ENCODE peak calls at places on chromosomes 16 and 17, in ten cellular contexts. One of them, this sample, is unnamed.

GRCh38 chr16:31088459-31089183 is at the start of gene PRSS53:
- DNase-seq in epithelial cell of proximal tubule: no peak
- DNase-seq in spleen: peak
- DNase-seq in nephron progenitor cell: no peak
- DNase-seq in neural crest cell: no peak
- DNase-seq in ecto neural progenitor cell: no peak
- DNase-seq in left ventricle myocardium superior: no peak
- DNase-seq in CD4-positive, alpha-beta T cell: no peak
- DNase-seq in epithelial cell of esophagus: no peak
- DNase-seq in H1: no peak
- DNase-seq in this sample: no peak

GRCh38 chr17:7841622-7842379 is 7.8 kb downstream of the KDM6B start:
- DNase-seq in epithelial cell of proximal tubule: no peak
- DNase-seq in spleen: peak
- DNase-seq in nephron progenitor cell: peak
- DNase-seq in neural crest cell: peak
- DNase-seq in ecto neural progenitor cell: peak
- DNase-seq in left ventricle myocardium superior: peak
- DNase-seq in CD4-positive, alpha-beta T cell: peak
- DNase-seq in epithelial cell of esophagus: peak
- DNase-seq in H1: no peak
- DNase-seq in this sample: peak

GRCh38 chr17:4148611-4149308 is 5.8 kb downstream of the CYB5D2 start:
- DNase-seq in epithelial cell of proximal tubule: no peak
- DNase-seq in spleen: no peak
- DNase-seq in nephron progenitor cell: no peak
- DNase-seq in neural crest cell: no peak
- DNase-seq in ecto neural progenitor cell: no peak
- DNase-seq in left ventricle myocardium superior: no peak
- DNase-seq in CD4-positive, alpha-beta T cell: no peak
- DNase-seq in epithelial cell of esophagus: no peak
- DNase-seq in H1: no peak
- DNase-seq in this sample: no peak

GRCh38 chr17:58694826-58695225 is 2.4 kb downstream of the RAD51C start:
- DNase-seq in epithelial cell of proximal tubule: no peak
- DNase-seq in spleen: no peak
- DNase-seq in nephron progenitor cell: no peak
- DNase-seq in neural crest cell: no peak
- DNase-seq in ecto neural progenitor cell: no peak
- DNase-seq in left ventricle myocardium superior: no peak
- DNase-seq in CD4-positive, alpha-beta T cell: no peak
- DNase-seq in epithelial cell of esophagus: no peak
- DNase-seq in H1: no peak
- DNase-seq in this sample: no peak

GRCh38 chr16:50246299-50247122 is 19.8 kb upstream of the ADCY7 start:
- DNase-seq in epithelial cell of proximal tubule: no peak
- DNase-seq in spleen: peak
- DNase-seq in nephron progenitor cell: peak
- DNase-seq in neural crest cell: peak
- DNase-seq in ecto neural progenitor cell: peak
- DNase-seq in left ventricle myocardium superior: no peak
- DNase-seq in CD4-positive, alpha-beta T cell: no peak
- DNase-seq in epithelial cell of esophagus: no peak
- DNase-seq in H1: no peak
- DNase-seq in this sample: peak

GRCh38 chr17:8488931-8489330 is 53.2 kb downstream of the NDEL1 start:
- DNase-seq in epithelial cell of proximal tubule: peak
- DNase-seq in spleen: no peak
- DNase-seq in nephron progenitor cell: no peak
- DNase-seq in neural crest cell: no peak
- DNase-seq in ecto neural progenitor cell: no peak
- DNase-seq in left ventricle myocardium superior: peak
- DNase-seq in CD4-positive, alpha-beta T cell: no peak
- DNase-seq in epithelial cell of esophagus: peak
- DNase-seq in H1: no peak
- DNase-seq in this sample: no peak

GRCh38 chr17:48790607-48791127 is 26.4 kb downstream of the TTLL6 start:
- DNase-seq in epithelial cell of proximal tubule: no peak
- DNase-seq in spleen: no peak
- DNase-seq in nephron progenitor cell: no peak
- DNase-seq in neural crest cell: no peak
- DNase-seq in ecto neural progenitor cell: no peak
- DNase-seq in left ventricle myocardium superior: no peak
- DNase-seq in CD4-positive, alpha-beta T cell: no peak
- DNase-seq in epithelial cell of esophagus: no peak
- DNase-seq in H1: no peak
- DNase-seq in this sample: no peak

GRCh38 chr16:67953641-67954375 is 9.9 kb upstream of the LCAT start:
- DNase-seq in epithelial cell of proximal tubule: no peak
- DNase-seq in spleen: peak
- DNase-seq in nephron progenitor cell: no peak
- DNase-seq in neural crest cell: no peak
- DNase-seq in ecto neural progenitor cell: no peak
- DNase-seq in left ventricle myocardium superior: no peak
- DNase-seq in CD4-positive, alpha-beta T cell: no peak
- DNase-seq in epithelial cell of esophagus: no peak
- DNase-seq in H1: no peak
- DNase-seq in this sample: no peak

GRCh38 chr16:2224183-2224486 is 744 bp downstream of the E4F1 start:
- DNase-seq in epithelial cell of proximal tubule: no peak
- DNase-seq in spleen: no peak
- DNase-seq in nephron progenitor cell: no peak
- DNase-seq in neural crest cell: no peak
- DNase-seq in ecto neural progenitor cell: no peak
- DNase-seq in left ventricle myocardium superior: no peak
- DNase-seq in CD4-positive, alpha-beta T cell: no peak
- DNase-seq in epithelial cell of esophagus: no peak
- DNase-seq in H1: no peak
- DNase-seq in this sample: no peak

GRCh38 chr17:5418858-5419355 is 555 bp downstream of the NUP88 start:
- DNase-seq in epithelial cell of proximal tubule: peak
- DNase-seq in spleen: no peak
- DNase-seq in nephron progenitor cell: no peak
- DNase-seq in neural crest cell: no peak
- DNase-seq in ecto neural progenitor cell: no peak
- DNase-seq in left ventricle myocardium superior: no peak
- DNase-seq in CD4-positive, alpha-beta T cell: peak
- DNase-seq in epithelial cell of esophagus: peak
- DNase-seq in H1: no peak
- DNase-seq in this sample: no peak

GRCh38 chr17:44932526-44933097 is 15.0 kb downstream of the KIF18B start:
- DNase-seq in epithelial cell of proximal tubule: no peak
- DNase-seq in spleen: peak
- DNase-seq in nephron progenitor cell: no peak
- DNase-seq in neural crest cell: no peak
- DNase-seq in ecto neural progenitor cell: no peak
- DNase-seq in left ventricle myocardium superior: peak
- DNase-seq in CD4-positive, alpha-beta T cell: no peak
- DNase-seq in epithelial cell of esophagus: no peak
- DNase-seq in H1: no peak
- DNase-seq in this sample: peak

GRCh38 chr17:50905460-50905803 is 39.3 kb upstream of the TOB1 start:
- DNase-seq in epithelial cell of proximal tubule: no peak
- DNase-seq in spleen: no peak
- DNase-seq in nephron progenitor cell: no peak
- DNase-seq in neural crest cell: no peak
- DNase-seq in ecto neural progenitor cell: no peak
- DNase-seq in left ventricle myocardium superior: no peak
- DNase-seq in CD4-positive, alpha-beta T cell: no peak
- DNase-seq in epithelial cell of esophagus: peak
- DNase-seq in H1: no peak
- DNase-seq in this sample: peak

GRCh38 chr16:9033125-9033830 is 58.2 kb upstream of the HAPSTR1 start:
- DNase-seq in epithelial cell of proximal tubule: no peak
- DNase-seq in spleen: no peak
- DNase-seq in nephron progenitor cell: peak
- DNase-seq in neural crest cell: peak
- DNase-seq in ecto neural progenitor cell: peak
- DNase-seq in left ventricle myocardium superior: no peak
- DNase-seq in CD4-positive, alpha-beta T cell: no peak
- DNase-seq in epithelial cell of esophagus: peak
- DNase-seq in H1: no peak
- DNase-seq in this sample: peak

GRCh38 chr16:54928421-54929089 is 2.1 kb upstream of the IRX5 start:
- DNase-seq in epithelial cell of proximal tubule: no peak
- DNase-seq in spleen: peak
- DNase-seq in nephron progenitor cell: no peak
- DNase-seq in neural crest cell: peak
- DNase-seq in ecto neural progenitor cell: no peak
- DNase-seq in left ventricle myocardium superior: peak
- DNase-seq in CD4-positive, alpha-beta T cell: no peak
- DNase-seq in epithelial cell of esophagus: peak
- DNase-seq in H1: no peak
- DNase-seq in this sample: peak

GRCh38 chr16:4944333-4945281 is 7.7 kb upstream of the PPL start:
- DNase-seq in epithelial cell of proximal tubule: peak
- DNase-seq in spleen: no peak
- DNase-seq in nephron progenitor cell: no peak
- DNase-seq in neural crest cell: no peak
- DNase-seq in ecto neural progenitor cell: no peak
- DNase-seq in left ventricle myocardium superior: peak
- DNase-seq in CD4-positive, alpha-beta T cell: no peak
- DNase-seq in epithelial cell of esophagus: peak
- DNase-seq in H1: no peak
- DNase-seq in this sample: peak

GRCh38 chr16:31868701-31869167 is 4.9 kb upstream of the ZNF267 start:
- DNase-seq in epithelial cell of proximal tubule: no peak
- DNase-seq in spleen: peak
- DNase-seq in nephron progenitor cell: peak
- DNase-seq in neural crest cell: peak
- DNase-seq in ecto neural progenitor cell: peak
- DNase-seq in left ventricle myocardium superior: peak
- DNase-seq in CD4-positive, alpha-beta T cell: peak
- DNase-seq in epithelial cell of esophagus: peak
- DNase-seq in H1: no peak
- DNase-seq in this sample: peak

GRCh38 chr16:86215233-86215978 is 294.9 kb upstream of the FOXF1 start:
- DNase-seq in epithelial cell of proximal tubule: no peak
- DNase-seq in spleen: no peak
- DNase-seq in nephron progenitor cell: no peak
- DNase-seq in neural crest cell: no peak
- DNase-seq in ecto neural progenitor cell: no peak
- DNase-seq in left ventricle myocardium superior: no peak
- DNase-seq in CD4-positive, alpha-beta T cell: no peak
- DNase-seq in epithelial cell of esophagus: no peak
- DNase-seq in H1: no peak
- DNase-seq in this sample: no peak

GRCh38 chr16:28297308-28297707 is 5.0 kb downstream of the SBK1 start:
- DNase-seq in epithelial cell of proximal tubule: no peak
- DNase-seq in spleen: no peak
- DNase-seq in nephron progenitor cell: no peak
- DNase-seq in neural crest cell: no peak
- DNase-seq in ecto neural progenitor cell: no peak
- DNase-seq in left ventricle myocardium superior: no peak
- DNase-seq in CD4-positive, alpha-beta T cell: no peak
- DNase-seq in epithelial cell of esophagus: no peak
- DNase-seq in H1: no peak
- DNase-seq in this sample: no peak

GRCh38 chr17:37239690-37240344 is 136.0 kb upstream of the C17orf78 start:
- DNase-seq in epithelial cell of proximal tubule: peak
- DNase-seq in spleen: no peak
- DNase-seq in nephron progenitor cell: no peak
- DNase-seq in neural crest cell: no peak
- DNase-seq in ecto neural progenitor cell: no peak
- DNase-seq in left ventricle myocardium superior: no peak
- DNase-seq in CD4-positive, alpha-beta T cell: no peak
- DNase-seq in epithelial cell of esophagus: peak
- DNase-seq in H1: no peak
- DNase-seq in this sample: peak

GRCh38 chr16:35134471-35134870 is 1675.1 kb downstream of the TP53TG3F start:
- DNase-seq in epithelial cell of proximal tubule: no peak
- DNase-seq in spleen: no peak
- DNase-seq in nephron progenitor cell: no peak
- DNase-seq in neural crest cell: no peak
- DNase-seq in ecto neural progenitor cell: no peak
- DNase-seq in left ventricle myocardium superior: no peak
- DNase-seq in CD4-positive, alpha-beta T cell: no peak
- DNase-seq in epithelial cell of esophagus: peak
- DNase-seq in H1: no peak
- DNase-seq in this sample: no peak

This sample was measured in SK-N-SH.